ENCODE peak calls at places on chromosomes 11 and 22, in four cellular contexts. V, M, A and X are unnamed samples. For H3K36me3, the result is how much of the 10 kb centered on the place peaks cover.

GRCh38 chr11:12598330-12599256 is 75.6 kb upstream of the TEAD1 start:
- DNase-seq in V (no peak), M (no peak), A (no peak), X (no peak)

GRCh38 chr11:7600205-7600775 is 73.0 kb downstream of the CYB5R2 start:
- DNase-seq in V (no peak), M (peak), A (no peak), X (no peak)

GRCh38 chr11:123517559-123518364 is 87.7 kb downstream of the GRAMD1B start:
- DNase-seq in V (peak), M (no peak), A (no peak), X (no peak)

GRCh38 chr11:3859373-3859881 is 4.0 kb downstream of the STIM1 start:
- DNase-seq in V (peak), M (no peak), A (no peak), X (no peak)

GRCh38 chr11:68825603-68826002 is 16.1 kb downstream of the CPT1A start:
- DNase-seq in V (no peak), M (no peak), A (no peak), X (peak)

GRCh38 chr11:119625206-119625988 is 103.6 kb downstream of the NECTIN1 start:
- DNase-seq in V (no peak), M (peak), A (no peak), X (no peak)

GRCh38 chr22:20130739-20131592 is 638 bp upstream of the ZDHHC8 start:
- DNase-seq in V (peak), M (peak), A (peak), X (peak)

GRCh38 chr11:118838905-118839553 is 44.7 kb upstream of the CXCR5 start:
- DNase-seq in V (peak), M (no peak), A (no peak), X (no peak)

GRCh38 chr11:28659716-28660348 is 551.6 kb downstream of the METTL15 start:
- DNase-seq in V (no peak), M (no peak), A (no peak), X (no peak)

GRCh38 chr22:36467946-36468345 is 13.5 kb downstream of the TXN2 start:
- DNase-seq in V (no peak), M (peak), A (no peak), X (no peak)

GRCh38 chr11:92977401-92977800 is 8.0 kb downstream of the MTNR1B start:
- DNase-seq in V (no peak), M (no peak), A (no peak), X (no peak)

GRCh38 chr11:86128914-86129313 is 60.0 kb upstream of the PICALM start:
- DNase-seq in V (no peak), M (no peak), A (no peak), X (no peak)

GRCh38 chr11:36350137-36350513 is 54.0 kb downstream of the PRR5L start:
- DNase-seq in V (no peak), M (no peak), A (no peak), X (no peak)

GRCh38 chr11:125517116-125517804 is 21.2 kb upstream of the FEZ1 start:
- DNase-seq in V (no peak), M (peak), A (peak), X (no peak)

GRCh38 chr11:31821779-31822574 is 10.9 kb upstream of the PAX6 start:
- DNase-seq in V (no peak), M (no peak), A (no peak), X (no peak)

GRCh38 chr11:78424334-78425270 is 7.0 kb upstream of the GAB2 start:
- DNase-seq in V (peak), M (no peak), A (no peak), X (no peak)

GRCh38 chr11:60018058-60018457 is 1.1 kb downstream of the OOSP4B start:
- DNase-seq in V (no peak), M (peak), A (no peak), X (no peak)

GRCh38 chr11:11510939-11511338 is 110.9 kb downstream of the GALNT18 start:
- DNase-seq in V (no peak), M (peak), A (no peak), X (no peak)

GRCh38 chr11:6576471-6577373 is 26.7 kb downstream of the RRP8 start:
- DNase-seq in V (no peak), M (peak), A (no peak), X (no peak)

GRCh38 chr11:15770798-15771414 is 585.4 kb downstream of the SOX6 start:
- DNase-seq in V (no peak), M (peak), A (peak), X (no peak)

GRCh38 chr11:78268516-78269410 is 80.0 kb downstream of the USP35 start:
- DNase-seq in V (no peak), M (no peak), A (peak), X (no peak)

GRCh38 chr11:36214484-36214883 is 74.7 kb downstream of the COMMD9 start:
- DNase-seq in V (no peak), M (no peak), A (no peak), X (no peak)

GRCh38 chr11:60700689-60701508 is 1.5 kb downstream of the MS4A8 start:
- DNase-seq in V (no peak), M (peak), A (peak), X (no peak)

GRCh38 chr11:131301306-131301705 is 69.1 kb upstream of the NTM start:
- DNase-seq in V (no peak), M (no peak), A (no peak), X (no peak)

GRCh38 chr11:1448882-1449281 is 37.7 kb downstream of the MOB2 start:
- DNase-seq in V (no peak), M (no peak), A (no peak), X (no peak)

GRCh38 chr11:1448166-1448825 is 38.3 kb downstream of the MOB2 start:
- DNase-seq in V (no peak), M (no peak), A (no peak), X (no peak)

GRCh38 chr11:1445741-1446445 is 40.7 kb downstream of the MOB2 start:
- DNase-seq in V (no peak), M (no peak), A (no peak), X (no peak)

GRCh38 chr11:1444823-1445422 is 41.7 kb downstream of the MOB2 start:
- DNase-seq in V (no peak), M (no peak), A (no peak), X (no peak)

DNA sequence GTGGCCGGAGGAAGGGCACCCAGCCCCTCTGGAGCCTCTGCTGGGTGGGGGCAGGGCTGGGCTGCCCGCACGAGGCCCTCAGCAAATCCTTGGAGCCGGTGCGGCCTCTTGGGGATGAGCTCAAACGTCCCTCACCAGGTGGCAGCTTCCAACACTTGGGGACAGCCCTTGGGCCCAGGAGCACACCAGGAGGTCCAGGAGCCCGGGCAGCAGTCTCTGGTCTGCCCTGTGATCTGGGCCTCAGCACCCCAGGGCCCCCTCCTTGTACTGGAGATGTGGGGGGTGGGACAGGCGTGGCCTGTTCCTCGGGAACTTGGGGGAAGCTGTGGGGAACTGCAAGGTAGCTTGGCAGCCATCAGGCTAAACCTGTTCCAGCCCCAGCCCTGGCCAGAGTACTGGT is 40.0 kb downstream of the MOB2 start:
- DNase-seq in V (no peak), M (no peak), A (no peak), X (no peak)
- H3K36me3 ChIP-seq in V (under half), M (under half), A (under half), X (under half)

GRCh38 chr22:27997538-27997937 is 78.5 kb upstream of the PITPNB start:
- DNase-seq in V (no peak), M (no peak), A (peak), X (no peak)

GRCh38 chr22:27994481-27995331 is 75.7 kb upstream of the PITPNB start:
- DNase-seq in V (no peak), M (no peak), A (peak), X (no peak)

GRCh38 chr22:27996981-27997380 is 77.9 kb upstream of the PITPNB start:
- DNase-seq in V (no peak), M (no peak), A (peak), X (no peak)

GRCh38 chr22:27995801-27996528 is 76.9 kb upstream of the PITPNB start:
- DNase-seq in V (no peak), M (no peak), A (peak), X (no peak)

DNA sequence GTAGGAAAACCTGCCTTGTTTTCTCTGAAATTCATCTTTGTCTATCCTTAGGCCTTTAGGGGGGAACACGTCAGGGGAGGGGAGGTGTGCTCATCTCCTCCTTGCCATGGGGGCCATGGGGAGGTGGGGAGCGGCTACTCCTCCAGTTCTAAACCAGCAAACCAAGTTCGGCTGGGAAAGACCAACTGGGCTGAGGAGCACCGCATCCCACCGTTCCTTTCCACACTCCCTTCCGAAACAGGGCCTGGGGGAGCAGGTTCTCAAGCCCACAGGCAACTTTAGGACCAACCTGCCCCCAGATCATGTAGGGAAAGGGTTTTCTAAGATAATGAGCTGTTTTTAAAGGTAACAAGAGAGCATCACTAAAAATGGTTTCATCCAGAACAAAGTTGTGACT is 77.5 kb upstream of the PITPNB start:
- DNase-seq in V (no peak), M (no peak), A (peak), X (no peak)
- H3K36me3 ChIP-seq in V (under half), M (under half), A (under half), X (under half)

DNA sequence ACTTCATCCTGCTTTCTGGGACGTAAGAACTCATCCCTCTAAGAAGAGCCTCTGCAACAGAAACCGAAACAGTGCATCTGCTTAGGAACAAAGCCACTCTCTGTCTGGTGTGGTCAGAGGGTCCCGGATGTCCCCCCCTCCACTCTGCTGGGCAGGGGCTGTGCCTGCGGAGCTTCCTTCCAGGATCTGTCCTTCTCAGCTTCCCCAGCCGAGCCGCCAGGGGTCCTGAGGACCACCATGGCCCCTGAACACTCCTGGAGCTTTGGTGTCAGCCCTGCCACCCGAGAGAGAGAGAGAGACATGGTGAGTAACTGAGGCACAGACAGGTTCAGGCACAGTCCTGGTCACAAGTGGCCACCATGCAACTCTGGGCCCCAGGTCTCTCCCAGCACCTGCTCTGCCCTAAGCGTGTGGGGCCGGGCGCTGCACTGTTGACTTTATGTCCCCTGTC is 24.4 kb upstream of the MGAT3 start:
- DNase-seq in V (no peak), M (no peak), A (no peak), X (peak)
- H3K36me3 ChIP-seq in V (under half), M (under half), A (under half), X (under half)

DNA sequence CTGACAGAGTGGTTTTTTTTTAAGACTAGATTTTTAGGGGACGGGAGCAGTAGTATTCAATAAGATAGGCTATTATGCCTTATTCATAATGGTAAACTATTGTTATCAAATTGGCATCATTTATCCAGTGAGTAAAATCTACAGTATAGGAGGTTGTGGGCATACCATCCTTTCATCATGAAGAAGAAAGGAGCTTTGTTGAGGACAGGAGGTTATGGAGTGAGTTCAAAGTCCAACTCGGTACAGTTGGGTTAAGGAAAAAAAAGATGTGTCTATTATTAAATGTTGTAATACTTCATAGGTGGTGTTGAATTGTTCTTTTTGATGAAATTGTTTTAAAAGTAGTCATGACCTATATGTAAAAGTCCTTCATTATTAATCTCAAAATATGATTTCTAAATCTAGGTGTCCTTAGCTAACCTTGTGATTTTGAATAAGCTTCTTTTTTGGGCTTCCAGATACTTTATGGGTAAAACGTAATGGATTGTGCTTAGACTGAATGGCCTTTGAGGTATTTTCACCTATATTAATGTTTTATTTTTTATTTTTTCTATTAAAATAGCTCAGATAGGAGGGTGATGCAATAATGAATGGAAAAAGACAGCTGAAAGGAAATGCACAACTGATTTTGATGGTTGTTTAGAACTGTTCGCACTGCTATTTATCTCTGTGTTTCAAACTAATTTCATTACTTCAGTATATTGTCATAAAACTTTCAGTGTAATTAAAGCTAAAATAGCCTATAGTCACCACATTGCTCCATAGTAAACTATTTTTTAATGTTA is 15.3 kb upstream of the CNTF start:
- DNase-seq in V (no peak), M (no peak), A (no peak), X (no peak)
- H3K36me3 ChIP-seq in V (under half), M (under half), A (under half), X (under half)

GRCh38 chr11:108131993-108132392 is 10.6 kb downstream of the ACAT1 start:
- DNase-seq in V (no peak), M (no peak), A (no peak), X (no peak)

GRCh38 chr11:108125126-108125525 is 3.8 kb downstream of the ACAT1 start:
- DNase-seq in V (no peak), M (no peak), A (no peak), X (no peak)

GRCh38 chr11:108128772-108129171 is 7.4 kb downstream of the ACAT1 start:
- DNase-seq in V (no peak), M (no peak), A (no peak), X (no peak)
- H3K36me3 ChIP-seq in V (under half), M (under half), A (under half), X (under half)

DNA sequence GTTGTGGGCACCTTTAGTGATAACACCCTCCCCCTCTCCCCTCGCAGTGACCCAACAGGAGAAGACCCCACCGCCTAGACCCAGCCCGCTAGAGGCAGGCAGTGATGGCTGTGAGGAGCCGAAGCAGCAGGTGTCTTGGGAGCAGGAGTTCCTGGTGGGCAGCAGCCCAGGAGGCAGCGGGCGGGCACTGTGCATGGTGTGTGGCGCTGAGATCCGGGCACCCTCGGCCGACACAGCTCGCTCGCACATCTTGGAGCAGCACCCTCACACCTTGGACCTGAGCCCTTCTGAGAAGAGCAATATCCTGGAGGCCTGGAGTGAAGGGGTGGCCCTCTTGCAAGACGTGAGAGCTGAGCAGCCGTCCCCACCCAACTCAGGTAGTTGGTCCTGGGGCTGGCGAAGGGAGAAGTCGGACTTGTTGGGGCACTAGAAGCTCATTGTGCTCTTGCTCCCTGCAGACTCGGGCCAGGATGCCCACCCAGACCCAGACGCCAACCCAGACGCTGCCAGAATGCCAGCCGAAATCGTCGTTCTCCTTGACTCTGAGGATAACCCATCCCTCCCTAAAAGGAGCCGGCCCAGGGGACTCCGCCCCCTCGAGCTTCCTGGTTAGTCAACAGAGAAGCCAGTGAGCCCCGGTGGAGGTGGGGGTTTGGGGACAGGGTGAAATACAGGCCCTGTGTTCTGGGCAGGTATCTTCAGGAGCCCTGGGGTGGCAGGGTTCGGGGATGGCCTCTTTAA is 4.7 kb downstream of the SPINDOC start:
- DNase-seq in V (no peak), M (no peak), A (no peak), X (no peak)
- H3K36me3 ChIP-seq in V (under half), M (half or more), A (under half), X (under half)

DNA sequence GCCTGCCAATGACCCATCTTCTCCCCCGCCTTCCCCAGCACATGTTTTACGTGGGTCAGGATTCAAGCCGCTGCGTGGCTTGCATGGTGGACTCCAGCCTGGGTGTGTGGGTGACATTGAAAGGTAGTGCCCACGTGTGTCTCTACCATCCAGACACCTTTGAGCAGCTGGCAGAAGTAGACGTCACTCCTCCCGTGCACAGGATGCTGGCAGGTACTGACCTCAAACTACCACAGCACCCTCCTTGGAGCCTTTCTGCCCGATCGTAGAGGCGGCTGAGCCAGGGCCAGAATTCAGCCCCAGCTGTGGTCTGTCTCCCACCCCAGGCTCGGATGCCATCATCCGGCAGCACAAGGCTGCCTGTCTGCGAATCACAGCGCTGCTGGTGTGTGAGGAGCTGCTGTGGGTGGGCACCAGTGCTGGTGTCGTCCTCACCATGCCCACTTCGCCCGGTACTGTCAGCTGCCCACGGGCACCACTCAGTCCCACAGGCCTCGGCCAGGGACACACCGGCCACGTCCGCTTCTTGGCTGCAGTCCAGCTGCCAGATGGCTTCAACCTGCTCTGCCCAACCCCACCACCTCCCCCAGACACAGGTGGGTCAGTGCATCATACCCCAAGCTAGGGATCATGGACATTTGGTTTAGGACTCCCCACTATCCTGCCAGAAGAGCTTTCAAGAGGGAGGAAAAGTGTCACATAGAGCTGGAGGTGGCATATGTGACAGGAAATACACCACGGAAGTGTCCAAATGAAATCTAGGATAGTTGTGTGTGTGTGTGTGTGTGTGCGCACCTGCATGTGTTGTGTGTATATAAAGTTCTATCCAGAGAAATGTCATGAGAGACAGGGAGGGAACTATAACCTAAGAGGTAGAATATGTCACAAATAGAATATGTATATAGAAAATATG is 10.6 kb upstream of the RELT start:
- DNase-seq in V (no peak), M (no peak), A (no peak), X (peak)
- H3K36me3 ChIP-seq in V (under half), M (under half), A (under half), X (under half)